ENCODE peak calls at places on chromosome 18, in nine cellular contexts. P is lower lobe of right lung, F is GM06990, X is B cell, O is left ventricle myocardium inferior, B is astrocyte of the spinal cord, A is GM10248, Z is PC-9, S is bronchial epithelial cell. K is an unnamed sample.

GRCh38 chr18:8937112-8937641 is 165.3 kb upstream of the NDUFV2 start:
- DNase-seq in P (no peak), F (no peak), X (no peak), O (no peak), B (no peak), A (no peak), Z (peak), S (no peak), K (peak)

GRCh38 chr18:57249109-57249508 is 102.2 kb downstream of the BOD1L2 start:
- DNase-seq in P (no peak), F (no peak), X (no peak), O (no peak), B (no peak), A (no peak), Z (no peak), S (no peak), K (no peak)

GRCh38 chr18:58557013-58557435 is 71.9 kb downstream of the ALPK2 start:
- DNase-seq in P (no peak), F (peak), X (peak), O (peak), B (no peak), A (no peak), Z (no peak), S (no peak), K (no peak)

GRCh38 chr18:6741290-6741689 is 11.8 kb downstream of the ARHGAP28 start:
- DNase-seq in P (no peak), F (no peak), X (no peak), O (no peak), B (peak), A (no peak), Z (no peak), S (peak), K (peak)

GRCh38 chr18:3923750-3924149 is 473.8 kb downstream of the TGIF1 start:
- DNase-seq in P (no peak), F (no peak), X (no peak), O (no peak), B (peak), A (no peak), Z (no peak), S (peak), K (peak)

GRCh38 chr18:40293311-40293710 is 1661.7 kb upstream of the PIK3C3 start:
- DNase-seq in P (no peak), F (no peak), X (no peak), O (no peak), B (no peak), A (no peak), Z (no peak), S (peak), K (no peak)

GRCh38 chr18:13220326-13220991 is 1.9 kb downstream of the LDLRAD4 start:
- DNase-seq in P (no peak), F (no peak), X (no peak), O (peak), B (peak), A (no peak), Z (no peak), S (no peak), K (no peak)

GRCh38 chr18:80067897-80068296 is 33.7 kb downstream of the RBFA start:
- DNase-seq in P (no peak), F (no peak), X (no peak), O (no peak), B (no peak), A (no peak), Z (no peak), S (no peak), K (no peak)

GRCh38 chr18:45910405-45911023 is 56.6 kb downstream of the EPG5 start:
- DNase-seq in P (peak), F (peak), X (peak), O (peak), B (peak), A (peak), Z (peak), S (peak), K (peak)

GRCh38 chr18:11989966-11990380 is 8.7 kb downstream of the IMPA2 start:
- DNase-seq in P (no peak), F (no peak), X (no peak), O (no peak), B (no peak), A (no peak), Z (peak), S (no peak), K (no peak)

GRCh38 chr18:74303936-74304335 is 11.7 kb upstream of the C18orf63 start:
- DNase-seq in P (no peak), F (no peak), X (no peak), O (no peak), B (peak), A (no peak), Z (no peak), S (peak), K (peak)

GRCh38 chr18:54961016-54961423 is 1.8 kb upstream of the CCDC68 start:
- DNase-seq in P (no peak), F (peak), X (no peak), O (no peak), B (no peak), A (no peak), Z (no peak), S (no peak), K (peak)

GRCh38 chr18:6719914-6720692 is 9.4 kb upstream of the ARHGAP28 start:
- DNase-seq in P (no peak), F (no peak), X (no peak), O (no peak), B (no peak), A (no peak), Z (no peak), S (no peak), K (no peak)

GRCh38 chr18:47953471-47953931 is 23.0 kb upstream of the SMAD2 start:
- DNase-seq in P (peak), F (no peak), X (peak), O (no peak), B (peak), A (peak), Z (no peak), S (peak), K (no peak)

GRCh38 chr18:58093311-58093790 is 49.3 kb downstream of the NEDD4L start:
- DNase-seq in P (no peak), F (no peak), X (no peak), O (no peak), B (no peak), A (no peak), Z (no peak), S (peak), K (no peak)

DNA sequence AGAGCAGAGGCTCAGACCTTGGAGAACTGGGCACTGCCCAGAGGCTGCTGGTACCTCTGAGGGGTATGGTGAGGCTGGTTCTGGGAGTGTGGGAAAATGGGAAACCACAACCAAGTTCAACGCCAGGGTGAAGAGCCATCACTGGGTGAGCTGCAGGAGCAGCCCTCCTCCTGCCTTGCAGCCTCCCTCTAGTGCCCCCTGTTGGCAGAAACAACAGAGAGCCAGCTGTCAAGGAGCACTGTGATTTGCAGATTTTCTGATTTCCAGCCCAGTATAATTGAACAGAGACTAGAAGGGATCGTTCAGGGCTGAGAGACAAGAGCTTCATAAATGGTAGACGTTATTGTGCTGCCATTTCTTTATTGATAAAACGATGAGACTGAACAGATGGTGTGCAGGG is 50.5 kb downstream of the MAPK4 start:
- DNase-seq in P (no peak), F (no peak), X (no peak), O (no peak), B (no peak), A (no peak), Z (no peak), S (no peak), K (no peak)
- TF ChIP-seq CTCF in P (no peak), F (peak), X (no peak), O (no peak), B (no peak), A (no peak), Z (peak), S (no peak), K (no peak)

GRCh38 chr18:53586923-53587322 is 637.5 kb downstream of the MBD2 start:
- DNase-seq in P (no peak), F (no peak), X (no peak), O (no peak), B (no peak), A (no peak), Z (no peak), S (no peak), K (no peak)
- TF ChIP-seq CTCF in P (no peak), F (no peak), X (no peak), O (no peak), B (no peak), A (no peak), Z (no peak), S (no peak), K (no peak)

GRCh38 chr18:59898093-59898492 is 1.7 kb upstream of the PMAIP1 start:
- DNase-seq in P (no peak), F (no peak), X (no peak), O (no peak), B (no peak), A (no peak), Z (no peak), S (no peak), K (no peak)

GRCh38 chr18:59900222-59901128 is 679 bp downstream of the PMAIP1 start:
- DNase-seq in P (peak), F (peak), X (peak), O (peak), B (peak), A (peak), Z (no peak), S (peak), K (peak)

GRCh38 chr18:59897321-59897954 is 2.4 kb upstream of the PMAIP1 start:
- DNase-seq in P (no peak), F (no peak), X (no peak), O (no peak), B (no peak), A (no peak), Z (no peak), S (no peak), K (no peak)

GRCh38 chr18:59898609-59899297 is 1.0 kb upstream of the PMAIP1 start:
- DNase-seq in P (no peak), F (no peak), X (no peak), O (no peak), B (no peak), A (peak), Z (no peak), S (peak), K (peak)

GRCh38 chr18:59899298-59900221 is at the start of gene PMAIP1:
- DNase-seq in P (peak), F (peak), X (peak), O (peak), B (peak), A (peak), Z (peak), S (peak), K (peak)
- TF ChIP-seq CTCF in P (no peak), F (no peak), X (no peak), O (no peak), B (no peak), A (no peak), Z (no peak), S (no peak), K (no peak)

GRCh38 chr18:50590625-50591024 is 30.7 kb downstream of the MAPK4 start:
- DNase-seq in P (no peak), F (no peak), X (no peak), O (no peak), B (no peak), A (no peak), Z (no peak), S (no peak), K (no peak)

GRCh38 chr18:50581517-50581916 is 21.6 kb downstream of the MAPK4 start:
- DNase-seq in P (no peak), F (no peak), X (no peak), O (no peak), B (no peak), A (no peak), Z (no peak), S (no peak), K (no peak)

GRCh38 chr18:50582500-50582899 is 22.6 kb downstream of the MAPK4 start:
- DNase-seq in P (no peak), F (no peak), X (no peak), O (peak), B (no peak), A (no peak), Z (no peak), S (no peak), K (no peak)

GRCh38 chr18:50586710-50587109 is 26.8 kb downstream of the MAPK4 start:
- DNase-seq in P (no peak), F (no peak), X (no peak), O (no peak), B (no peak), A (no peak), Z (no peak), S (no peak), K (no peak)
- TF ChIP-seq CTCF in P (peak), F (peak), X (no peak), O (peak), B (no peak), A (no peak), Z (peak), S (no peak), K (no peak)

GRCh38 chr18:76823574-76823973 is 1.2 kb downstream of the ZNF236 start:
- DNase-seq in P (peak), F (peak), X (no peak), O (peak), B (peak), A (peak), Z (no peak), S (no peak), K (peak)
- TF ChIP-seq CTCF in P (no peak), F (peak), X (no peak), O (no peak), B (peak), A (peak), Z (no peak), S (peak), K (no peak)

GRCh38 chr18:21805771-21806366 is 65.3 kb downstream of the MIB1 start:
- DNase-seq in P (no peak), F (no peak), X (no peak), O (no peak), B (no peak), A (no peak), Z (no peak), S (no peak), K (no peak)
- TF ChIP-seq CTCF in P (no peak), F (no peak), X (no peak), O (no peak), B (no peak), A (no peak), Z (no peak), S (no peak), K (no peak)